ENCODE peak calls at places on chromosome 10, in ten cellular contexts. A is endothelial cell; D is stimulated activated CD4-positive, alpha-beta T cell treated with anti-CD3 and anti-CD28 coated beads, Interleukin-15, amount 100 ng/mL, for 1 hour; S is thoracic aorta; C is mucosa of descending colon; V is NCI-H460; M is Calu3; Y is activated CD8-positive, alpha-beta memory T cell treated with anti-CD3 and anti-CD28 coated beads for 4 hours; Z is tibial nerve; L is lower lobe of right lung. U is an unnamed sample.

GRCh38 chr10:96280859-96281258 is 9.5 kb upstream of the BLNK start:
- DNase-seq in Y (no peak), Z (no peak), A (no peak), D (no peak), M (no peak), V (no peak), L (no peak), S (no peak), C (no peak), U (no peak)

GRCh38 chr10:8489823-8490222 is 435.3 kb downstream of the GATA3 start:
- DNase-seq in Y (no peak), M (no peak), V (no peak), L (no peak), Z (no peak), A (no peak), C (no peak), D (no peak), S (no peak), U (no peak)

GRCh38 chr10:78109210-78109609 is 75.5 kb downstream of the RPS24 start:
- DNase-seq in Y (no peak), A (no peak), Z (no peak), C (no peak), D (no peak), S (no peak), L (no peak), M (no peak), V (no peak), U (no peak)

GRCh38 chr10:6211341-6212265 is 8.9 kb downstream of the PFKFB3 start:
- DNase-seq in L (no peak), A (no peak), D (no peak), C (no peak), M (no peak), S (no peak), Z (no peak), V (no peak), Y (no peak), U (no peak)

GRCh38 chr10:103854687-103855423 is 521 bp downstream of the SH3PXD2A start:
- DNase-seq in V (no peak), Z (no peak), A (peak), D (no peak), Y (no peak), M (peak), C (no peak), S (no peak), L (no peak), U (no peak)

GRCh38 chr10:48819806-48820205 is 119.8 kb downstream of the LRRC18 start:
- DNase-seq in C (no peak), M (no peak), S (no peak), Z (no peak), D (no peak), V (no peak), L (no peak), A (no peak), Y (no peak), U (no peak)

GRCh38 chr10:71971769-71972555 is 7.8 kb downstream of the CHST3 start:
- DNase-seq in D (no peak), V (no peak), S (no peak), Y (no peak), Z (no peak), C (no peak), L (no peak), A (no peak), M (no peak), U (no peak)

GRCh38 chr10:118585794-118586193 is 9.7 kb downstream of the PRLHR start:
- DNase-seq in V (no peak), L (no peak), Y (no peak), A (no peak), M (no peak), C (no peak), Z (no peak), D (no peak), S (no peak), U (no peak)

GRCh38 chr10:32055478-32056135 is 618 bp downstream of the KIF5B start:
- DNase-seq in D (peak), S (peak), M (peak), A (peak), V (peak), L (peak), C (peak), Y (peak), Z (peak), U (no peak)

GRCh38 chr10:86169506-86170254 is 196.9 kb downstream of the GRID1 start:
- DNase-seq in M (no peak), Y (no peak), A (no peak), C (no peak), S (no peak), L (no peak), V (no peak), D (no peak), Z (no peak), U (no peak)

GRCh38 chr10:123781956-123782500 is 109.6 kb downstream of the CPXM2 start:
- DNase-seq in C (no peak), Z (no peak), D (no peak), Y (no peak), M (no peak), S (no peak), L (no peak), V (no peak), A (no peak), U (no peak)

GRCh38 chr10:80072584-80072983 is 5.9 kb upstream of the TMEM254 start:
- DNase-seq in A (no peak), Z (no peak), C (no peak), S (no peak), M (no peak), V (no peak), D (no peak), Y (no peak), L (no peak), U (no peak)

GRCh38 chr10:131646551-131647525 is 254.0 kb upstream of the PPP2R2D start:
- DNase-seq in D (no peak), A (no peak), V (no peak), S (no peak), Z (no peak), Y (no peak), M (no peak), C (no peak), L (peak), U (no peak)

GRCh38 chr10:67506083-67506756 is 189.8 kb downstream of the CTNNA3 start:
- DNase-seq in Y (no peak), A (no peak), L (no peak), D (no peak), M (no peak), Z (no peak), C (no peak), V (no peak), S (no peak), U (no peak)

GRCh38 chr10:16258476-16259040 is 178.3 kb upstream of the PTER start:
- DNase-seq in C (no peak), Z (no peak), A (no peak), V (no peak), D (no peak), S (no peak), L (no peak), Y (no peak), M (no peak), U (no peak)

GRCh38 chr10:52334595-52334994 is 20.5 kb downstream of the DKK1 start:
- DNase-seq in M (no peak), V (no peak), A (no peak), Y (no peak), Z (no peak), D (no peak), S (no peak), L (no peak), C (no peak), U (no peak)

GRCh38 chr10:3226960-3227724 is 54.6 kb upstream of the PITRM1 start:
- DNase-seq in C (no peak), A (no peak), V (no peak), M (no peak), D (no peak), Y (no peak), L (no peak), S (no peak), Z (no peak), U (no peak)

GRCh38 chr10:37124532-37124931 is 866 bp upstream of the ANKRD30A start:
- DNase-seq in S (no peak), D (no peak), Y (no peak), V (no peak), C (no peak), L (no peak), A (no peak), Z (no peak), M (no peak), U (no peak)

GRCh38 chr10:49761789-49762565 is at the start of gene OGDHL:
- DNase-seq in Y (no peak), V (peak), M (peak), S (no peak), C (no peak), Z (no peak), D (peak), L (no peak), A (peak), U (no peak)

GRCh38 chr10:19970707-19971106 is 154.5 kb downstream of the PLXDC2 start:
- DNase-seq in M (no peak), Z (no peak), D (no peak), Y (no peak), A (no peak), S (no peak), C (no peak), V (no peak), L (no peak), U (no peak)

GRCh38 chr10:32905466-32905865 is 52.6 kb downstream of the ITGB1 start:
- DNase-seq in L (no peak), S (no peak), C (no peak), A (no peak), Z (no peak), D (no peak), V (no peak), M (no peak), Y (no peak), U (no peak)

GRCh38 chr10:117175901-117176534 is 21.3 kb upstream of the KCNK18 start:
- DNase-seq in Y (peak), Z (peak), A (peak), V (peak), L (peak), C (no peak), S (no peak), M (peak), D (peak), U (peak)

GRCh38 chr10:48606530-48607355 is 1.9 kb upstream of the ARHGAP22 start:
- DNase-seq in L (no peak), D (no peak), Y (no peak), Z (no peak), V (no peak), M (peak), C (no peak), A (no peak), S (peak), U (peak)

GRCh38 chr10:60986779-60987178 is 42.8 kb upstream of the RHOBTB1 start:
- DNase-seq in S (no peak), C (no peak), A (no peak), M (no peak), L (no peak), Z (no peak), Y (no peak), V (no peak), D (no peak), U (no peak)

GRCh38 chr10:78450239-78450638 is 416.6 kb downstream of the RPS24 start:
- DNase-seq in M (no peak), C (no peak), S (no peak), L (no peak), V (no peak), Z (no peak), Y (no peak), A (no peak), D (no peak), U (no peak)

U was measured in Panc1.